ENCODE peak calls at places on chromosome 19, in four cellular contexts. K, Z, O and M are unnamed samples.

GRCh38 chr19:47663911-47664771 is 49.1 kb upstream of the EHD2 start:
- DNase-seq in O (no peak), K (no peak), Z (no peak), M (no peak)

GRCh38 chr19:37977391-37977790 is 70.4 kb downstream of the SIPA1L3 start:
- DNase-seq in Z (no peak), K (no peak), O (no peak), M (no peak)

GRCh38 chr19:3275583-3276340 is 51.3 kb downstream of the CELF5 start:
- DNase-seq in K (peak; percentile 96), O (peak; percentile 97), Z (peak; percentile 89), M (no peak)

GRCh38 chr19:4493929-4494690 is 22.0 kb downstream of the HDGFL2 start:
- DNase-seq in K (no peak), Z (no peak), O (no peak), M (no peak)

GRCh38 chr19:10796653-10797052 is 39.4 kb downstream of the TMED1 start:
- DNase-seq in O (no peak), Z (no peak), K (no peak), M (no peak)

GRCh38 chr19:9057505-9058258 is 29.2 kb upstream of the OR1M1 start:
- DNase-seq in O (no peak), Z (no peak), K (no peak), M (no peak)

GRCh38 chr19:48053856-48054255 is 10.0 kb upstream of the CABP5 start:
- DNase-seq in O (no peak), Z (no peak), K (no peak), M (no peak)

GRCh38 chr19:42548545-42548944 is 20.3 kb upstream of the CEACAM1 start:
- DNase-seq in K (no peak), O (no peak), Z (no peak), M (no peak)

GRCh38 chr19:831407-832369 is 4.1 kb downstream of the AZU1 start:
- DNase-seq in K (no peak), O (no peak), Z (no peak), M (no peak)

GRCh38 chr19:29795882-29796523 is 15.8 kb upstream of the CCNE1 start:
- DNase-seq in O (no peak), K (no peak), Z (no peak), M (no peak)

GRCh38 chr19:17576758-17577532 is 21.5 kb downstream of the COLGALT1 start:
- DNase-seq in Z (no peak), K (peak; percentile 79), O (no peak), M (no peak)

GRCh38 chr19:1871630-1872029 is 8.3 kb upstream of the KLF16 start:
- DNase-seq in O (no peak), Z (no peak), K (no peak), M (no peak)

GRCh38 chr19:18098891-18099622 is 1.5 kb downstream of the MAST3 start:
- DNase-seq in K (peak; percentile 49), O (peak; percentile 51), Z (no peak), M (no peak)

GRCh38 chr19:3404324-3405260 is 38.2 kb downstream of the NFIC start:
- DNase-seq in Z (no peak), K (no peak), O (no peak), M (no peak)

GRCh38 chr19:44557933-44558332 is 28.5 kb upstream of the CEACAM20 start:
- DNase-seq in K (no peak), O (no peak), Z (no peak), M (no peak)

GRCh38 chr19:46469541-46470185 is 1.7 kb downstream of the PNMA8A start:
- DNase-seq in O (no peak), Z (no peak), K (no peak), M (no peak)

GRCh38 chr19:54518844-54519243 is 16.2 kb downstream of the LAIR2 start:
- DNase-seq in O (no peak), Z (no peak), K (peak; percentile 55), M (no peak)

GRCh38 chr19:35549174-35549788 is 3.9 kb downstream of the TMEM147 start:
- DNase-seq in K (peak; percentile 67), O (peak; percentile 62), Z (no peak), M (no peak)

GRCh38 chr19:39499082-39499642 is 415 bp downstream of the DLL3 start:
- DNase-seq in Z (no peak), K (peak; percentile 42), O (no peak), M (no peak)

GRCh38 chr19:2428027-2428690 is 773 bp upstream of the TIMM13 start:
- DNase-seq in Z (no peak), K (no peak), O (no peak), M (no peak)

GRCh38 chr19:33008738-33009137 is 36.7 kb downstream of the FAAP24 start:
- DNase-seq in Z (no peak), K (no peak), O (no peak), M (no peak)

GRCh38 chr19:45668342-45668871 is 386 bp downstream of the GIPR start:
- DNase-seq in Z (no peak), O (peak; percentile 42), K (no peak), M (no peak)

GRCh38 chr19:33818426-33818825 is 21.8 kb downstream of the KCTD15 start:
- DNase-seq in K (no peak), Z (no peak), O (no peak), M (no peak)

GRCh38 chr19:7870571-7871279 is 3.5 kb downstream of the PRR36 start:
- DNase-seq in O (peak; percentile 81), K (peak; percentile 86), Z (no peak), M (no peak)

GRCh38 chr19:45591004-45591637 is 6.5 kb upstream of the OPA3 start:
- DNase-seq in K (peak; percentile 71), Z (no peak), O (no peak), M (no peak)